ENCODE peak calls at places on chromosomes 2 and 18, in eight cellular contexts. One of them, this sample, is unnamed.

GRCh38 chr2:9197916-9198315 is 8.7 kb upstream of the ASAP2 start:
- DNase-seq in DMS 273 treated with DMSO at 0.1 percent for 48 hours: no peak
- DNase-seq in midbrain: no peak
- DNase-seq in M059J: peak
- DNase-seq in body of pancreas: no peak
- DNase-seq in omental fat pad: no peak
- DNase-seq in stimulated activated naive CD4-positive, alpha-beta T cell: no peak
- DNase-seq in cardiac muscle cell: no peak
- DNase-seq in this sample: no peak

GRCh38 chr2:36781907-36782635 is 85.6 kb downstream of the VIT start:
- DNase-seq in DMS 273 treated with DMSO at 0.1 percent for 48 hours: no peak
- DNase-seq in midbrain: no peak
- DNase-seq in M059J: no peak
- DNase-seq in body of pancreas: no peak
- DNase-seq in omental fat pad: no peak
- DNase-seq in stimulated activated naive CD4-positive, alpha-beta T cell: no peak
- DNase-seq in cardiac muscle cell: peak
- DNase-seq in this sample: no peak

GRCh38 chr2:168732506-168732905 is 69.9 kb upstream of the NOSTRIN start:
- DNase-seq in DMS 273 treated with DMSO at 0.1 percent for 48 hours: no peak
- DNase-seq in midbrain: no peak
- DNase-seq in M059J: no peak
- DNase-seq in body of pancreas: no peak
- DNase-seq in omental fat pad: no peak
- DNase-seq in stimulated activated naive CD4-positive, alpha-beta T cell: no peak
- DNase-seq in cardiac muscle cell: no peak
- DNase-seq in this sample: no peak

GRCh38 chr18:9941108-9941507 is 27.3 kb downstream of the VAPA start:
- DNase-seq in DMS 273 treated with DMSO at 0.1 percent for 48 hours: no peak
- DNase-seq in midbrain: peak
- DNase-seq in M059J: no peak
- DNase-seq in body of pancreas: no peak
- DNase-seq in omental fat pad: no peak
- DNase-seq in stimulated activated naive CD4-positive, alpha-beta T cell: no peak
- DNase-seq in cardiac muscle cell: no peak
- DNase-seq in this sample: no peak

GRCh38 chr2:133247613-133248012 is 320.6 kb downstream of the NCKAP5 start:
- DNase-seq in DMS 273 treated with DMSO at 0.1 percent for 48 hours: no peak
- DNase-seq in midbrain: peak
- DNase-seq in M059J: no peak
- DNase-seq in body of pancreas: no peak
- DNase-seq in omental fat pad: no peak
- DNase-seq in stimulated activated naive CD4-positive, alpha-beta T cell: no peak
- DNase-seq in cardiac muscle cell: no peak
- DNase-seq in this sample: no peak

GRCh38 chr18:48171490-48172188 is 237.5 kb downstream of the ZBTB7C start:
- DNase-seq in DMS 273 treated with DMSO at 0.1 percent for 48 hours: no peak
- DNase-seq in midbrain: no peak
- DNase-seq in M059J: no peak
- DNase-seq in body of pancreas: no peak
- DNase-seq in omental fat pad: no peak
- DNase-seq in stimulated activated naive CD4-positive, alpha-beta T cell: no peak
- DNase-seq in cardiac muscle cell: no peak
- DNase-seq in this sample: no peak

GRCh38 chr2:151306621-151307020 is 17.2 kb upstream of the NMI start:
- DNase-seq in DMS 273 treated with DMSO at 0.1 percent for 48 hours: no peak
- DNase-seq in midbrain: no peak
- DNase-seq in M059J: peak
- DNase-seq in body of pancreas: no peak
- DNase-seq in omental fat pad: no peak
- DNase-seq in stimulated activated naive CD4-positive, alpha-beta T cell: no peak
- DNase-seq in cardiac muscle cell: peak
- DNase-seq in this sample: no peak

GRCh38 chr2:12504443-12504842 is 212.3 kb upstream of the TRIB2 start:
- DNase-seq in DMS 273 treated with DMSO at 0.1 percent for 48 hours: no peak
- DNase-seq in midbrain: no peak
- DNase-seq in M059J: peak
- DNase-seq in body of pancreas: no peak
- DNase-seq in omental fat pad: no peak
- DNase-seq in stimulated activated naive CD4-positive, alpha-beta T cell: no peak
- DNase-seq in cardiac muscle cell: no peak
- DNase-seq in this sample: no peak

GRCh38 chr2:41710944-41711343 is 336.9 kb upstream of the PKDCC start:
- DNase-seq in DMS 273 treated with DMSO at 0.1 percent for 48 hours: no peak
- DNase-seq in midbrain: no peak
- DNase-seq in M059J: peak
- DNase-seq in body of pancreas: no peak
- DNase-seq in omental fat pad: no peak
- DNase-seq in stimulated activated naive CD4-positive, alpha-beta T cell: no peak
- DNase-seq in cardiac muscle cell: peak
- DNase-seq in this sample: no peak

GRCh38 chr2:239261796-239262475 is 138.9 kb downstream of the HDAC4 start:
- DNase-seq in DMS 273 treated with DMSO at 0.1 percent for 48 hours: no peak
- DNase-seq in midbrain: no peak
- DNase-seq in M059J: no peak
- DNase-seq in body of pancreas: no peak
- DNase-seq in omental fat pad: no peak
- DNase-seq in stimulated activated naive CD4-positive, alpha-beta T cell: no peak
- DNase-seq in cardiac muscle cell: no peak
- DNase-seq in this sample: no peak

GRCh38 chr2:221447310-221447709 is 124.8 kb downstream of the EPHA4 start:
- DNase-seq in DMS 273 treated with DMSO at 0.1 percent for 48 hours: no peak
- DNase-seq in midbrain: no peak
- DNase-seq in M059J: no peak
- DNase-seq in body of pancreas: no peak
- DNase-seq in omental fat pad: no peak
- DNase-seq in stimulated activated naive CD4-positive, alpha-beta T cell: no peak
- DNase-seq in cardiac muscle cell: peak
- DNase-seq in this sample: no peak

GRCh38 chr2:35293261-35293660 is 1062.3 kb upstream of the CRIM1 start:
- DNase-seq in DMS 273 treated with DMSO at 0.1 percent for 48 hours: no peak
- DNase-seq in midbrain: no peak
- DNase-seq in M059J: no peak
- DNase-seq in body of pancreas: no peak
- DNase-seq in omental fat pad: no peak
- DNase-seq in stimulated activated naive CD4-positive, alpha-beta T cell: no peak
- DNase-seq in cardiac muscle cell: no peak
- DNase-seq in this sample: no peak

GRCh38 chr2:181627545-181627944 is 29.4 kb downstream of the CERKL start:
- DNase-seq in DMS 273 treated with DMSO at 0.1 percent for 48 hours: peak
- DNase-seq in midbrain: no peak
- DNase-seq in M059J: peak
- DNase-seq in body of pancreas: no peak
- DNase-seq in omental fat pad: no peak
- DNase-seq in stimulated activated naive CD4-positive, alpha-beta T cell: no peak
- DNase-seq in cardiac muscle cell: peak
- DNase-seq in this sample: no peak

GRCh38 chr18:13295894-13296293 is 77.3 kb downstream of the LDLRAD4 start:
- DNase-seq in DMS 273 treated with DMSO at 0.1 percent for 48 hours: no peak
- DNase-seq in midbrain: no peak
- DNase-seq in M059J: no peak
- DNase-seq in body of pancreas: no peak
- DNase-seq in omental fat pad: no peak
- DNase-seq in stimulated activated naive CD4-positive, alpha-beta T cell: no peak
- DNase-seq in cardiac muscle cell: no peak
- DNase-seq in this sample: no peak

GRCh38 chr2:69608109-69608508 is 35.4 kb downstream of the AAK1 start:
- DNase-seq in DMS 273 treated with DMSO at 0.1 percent for 48 hours: no peak
- DNase-seq in midbrain: no peak
- DNase-seq in M059J: no peak
- DNase-seq in body of pancreas: no peak
- DNase-seq in omental fat pad: no peak
- DNase-seq in stimulated activated naive CD4-positive, alpha-beta T cell: no peak
- DNase-seq in cardiac muscle cell: no peak
- DNase-seq in this sample: no peak

GRCh38 chr2:102107741-102108070 is 34.8 kb upstream of the IL1R1 start:
- DNase-seq in DMS 273 treated with DMSO at 0.1 percent for 48 hours: no peak
- DNase-seq in midbrain: no peak
- DNase-seq in M059J: peak
- DNase-seq in body of pancreas: no peak
- DNase-seq in omental fat pad: no peak
- DNase-seq in stimulated activated naive CD4-positive, alpha-beta T cell: no peak
- DNase-seq in cardiac muscle cell: peak
- DNase-seq in this sample: no peak

GRCh38 chr18:35822431-35822830 is 150.0 kb upstream of the RMP24 start:
- DNase-seq in DMS 273 treated with DMSO at 0.1 percent for 48 hours: no peak
- DNase-seq in midbrain: no peak
- DNase-seq in M059J: no peak
- DNase-seq in body of pancreas: no peak
- DNase-seq in omental fat pad: no peak
- DNase-seq in stimulated activated naive CD4-positive, alpha-beta T cell: no peak
- DNase-seq in cardiac muscle cell: peak
- DNase-seq in this sample: no peak

GRCh38 chr18:61893304-61893970 is 630 bp upstream of the RNF152 start:
- DNase-seq in DMS 273 treated with DMSO at 0.1 percent for 48 hours: no peak
- DNase-seq in midbrain: peak
- DNase-seq in M059J: peak
- DNase-seq in body of pancreas: peak
- DNase-seq in omental fat pad: no peak
- DNase-seq in stimulated activated naive CD4-positive, alpha-beta T cell: no peak
- DNase-seq in cardiac muscle cell: peak
- DNase-seq in this sample: no peak

GRCh38 chr2:52884971-52885370 is 882.6 kb upstream of the CHAC2 start:
- DNase-seq in DMS 273 treated with DMSO at 0.1 percent for 48 hours: peak
- DNase-seq in midbrain: no peak
- DNase-seq in M059J: no peak
- DNase-seq in body of pancreas: no peak
- DNase-seq in omental fat pad: no peak
- DNase-seq in stimulated activated naive CD4-positive, alpha-beta T cell: no peak
- DNase-seq in cardiac muscle cell: no peak
- DNase-seq in this sample: no peak

GRCh38 chr2:169819106-169819505 is 5.6 kb downstream of the METTL5 start:
- DNase-seq in DMS 273 treated with DMSO at 0.1 percent for 48 hours: no peak
- DNase-seq in midbrain: no peak
- DNase-seq in M059J: no peak
- DNase-seq in body of pancreas: no peak
- DNase-seq in omental fat pad: no peak
- DNase-seq in stimulated activated naive CD4-positive, alpha-beta T cell: no peak
- DNase-seq in cardiac muscle cell: peak
- DNase-seq in this sample: no peak

GRCh38 chr2:203019142-203019541 is 4.5 kb downstream of the NBEAL1 start:
- DNase-seq in DMS 273 treated with DMSO at 0.1 percent for 48 hours: no peak
- DNase-seq in midbrain: no peak
- DNase-seq in M059J: no peak
- DNase-seq in body of pancreas: no peak
- DNase-seq in omental fat pad: no peak
- DNase-seq in stimulated activated naive CD4-positive, alpha-beta T cell: no peak
- DNase-seq in cardiac muscle cell: no peak
- DNase-seq in this sample: no peak

GRCh38 chr2:217459675-217460405 is 543.0 kb downstream of the TNS1 start:
- DNase-seq in DMS 273 treated with DMSO at 0.1 percent for 48 hours: no peak
- DNase-seq in midbrain: no peak
- DNase-seq in M059J: peak
- DNase-seq in body of pancreas: no peak
- DNase-seq in omental fat pad: no peak
- DNase-seq in stimulated activated naive CD4-positive, alpha-beta T cell: no peak
- DNase-seq in cardiac muscle cell: no peak
- DNase-seq in this sample: no peak

GRCh38 chr2:96917008-96917575 is 47.2 kb upstream of the SEMA4C start:
- DNase-seq in DMS 273 treated with DMSO at 0.1 percent for 48 hours: no peak
- DNase-seq in midbrain: no peak
- DNase-seq in M059J: no peak
- DNase-seq in body of pancreas: no peak
- DNase-seq in omental fat pad: no peak
- DNase-seq in stimulated activated naive CD4-positive, alpha-beta T cell: no peak
- DNase-seq in cardiac muscle cell: no peak
- DNase-seq in this sample: no peak

GRCh38 chr2:68317971-68318685 is 1.6 kb downstream of the CNRIP1 start:
- DNase-seq in DMS 273 treated with DMSO at 0.1 percent for 48 hours: no peak
- DNase-seq in midbrain: no peak
- DNase-seq in M059J: no peak
- DNase-seq in body of pancreas: no peak
- DNase-seq in omental fat pad: no peak
- DNase-seq in stimulated activated naive CD4-positive, alpha-beta T cell: no peak
- DNase-seq in cardiac muscle cell: no peak
- DNase-seq in this sample: no peak

GRCh38 chr2:4140284-4140962 is 437.0 kb downstream of the DCDC2C start:
- DNase-seq in DMS 273 treated with DMSO at 0.1 percent for 48 hours: no peak
- DNase-seq in midbrain: no peak
- DNase-seq in M059J: no peak
- DNase-seq in body of pancreas: peak
- DNase-seq in omental fat pad: no peak
- DNase-seq in stimulated activated naive CD4-positive, alpha-beta T cell: no peak
- DNase-seq in cardiac muscle cell: no peak
- DNase-seq in this sample: no peak

GRCh38 chr18:24482826-24483225 is 22.4 kb downstream of the HRH4 start:
- DNase-seq in DMS 273 treated with DMSO at 0.1 percent for 48 hours: no peak
- DNase-seq in midbrain: no peak
- DNase-seq in M059J: no peak
- DNase-seq in body of pancreas: no peak
- DNase-seq in omental fat pad: no peak
- DNase-seq in stimulated activated naive CD4-positive, alpha-beta T cell: no peak
- DNase-seq in cardiac muscle cell: no peak
- DNase-seq in this sample: no peak

GRCh38 chr2:37795938-37796337 is 124.5 kb upstream of the CDC42EP3 start:
- DNase-seq in DMS 273 treated with DMSO at 0.1 percent for 48 hours: no peak
- DNase-seq in midbrain: no peak
- DNase-seq in M059J: peak
- DNase-seq in body of pancreas: no peak
- DNase-seq in omental fat pad: no peak
- DNase-seq in stimulated activated naive CD4-positive, alpha-beta T cell: no peak
- DNase-seq in cardiac muscle cell: no peak
- DNase-seq in this sample: no peak

GRCh38 chr2:74472945-74473258 is 422 bp upstream of the MRPL53 start:
- DNase-seq in DMS 273 treated with DMSO at 0.1 percent for 48 hours: no peak
- DNase-seq in midbrain: no peak
- DNase-seq in M059J: no peak
- DNase-seq in body of pancreas: no peak
- DNase-seq in omental fat pad: no peak
- DNase-seq in stimulated activated naive CD4-positive, alpha-beta T cell: no peak
- DNase-seq in cardiac muscle cell: no peak
- DNase-seq in this sample: no peak

GRCh38 chr2:224328798-224329197 is 73.1 kb downstream of the FAM124B start:
- DNase-seq in DMS 273 treated with DMSO at 0.1 percent for 48 hours: no peak
- DNase-seq in midbrain: no peak
- DNase-seq in M059J: no peak
- DNase-seq in body of pancreas: no peak
- DNase-seq in omental fat pad: no peak
- DNase-seq in stimulated activated naive CD4-positive, alpha-beta T cell: no peak
- DNase-seq in cardiac muscle cell: no peak
- DNase-seq in this sample: no peak

GRCh38 chr2:11342561-11343343 is 1.7 kb downstream of the ROCK2 start:
- DNase-seq in DMS 273 treated with DMSO at 0.1 percent for 48 hours: peak
- DNase-seq in midbrain: no peak
- DNase-seq in M059J: peak
- DNase-seq in body of pancreas: peak
- DNase-seq in omental fat pad: no peak
- DNase-seq in stimulated activated naive CD4-positive, alpha-beta T cell: no peak
- DNase-seq in cardiac muscle cell: peak
- DNase-seq in this sample: no peak

GRCh38 chr2:236938126-236938525 is 147.6 kb upstream of the COPS8 start:
- DNase-seq in DMS 273 treated with DMSO at 0.1 percent for 48 hours: no peak
- DNase-seq in midbrain: no peak
- DNase-seq in M059J: no peak
- DNase-seq in body of pancreas: no peak
- DNase-seq in omental fat pad: no peak
- DNase-seq in stimulated activated naive CD4-positive, alpha-beta T cell: no peak
- DNase-seq in cardiac muscle cell: no peak
- DNase-seq in this sample: peak

GRCh38 chr2:41414486-41415230 is 633.2 kb upstream of the PKDCC start:
- DNase-seq in DMS 273 treated with DMSO at 0.1 percent for 48 hours: peak
- DNase-seq in midbrain: no peak
- DNase-seq in M059J: peak
- DNase-seq in body of pancreas: no peak
- DNase-seq in omental fat pad: no peak
- DNase-seq in stimulated activated naive CD4-positive, alpha-beta T cell: no peak
- DNase-seq in cardiac muscle cell: peak
- DNase-seq in this sample: no peak

GRCh38 chr18:3960142-3960541 is 495.0 kb downstream of the DLGAP1 start:
- DNase-seq in DMS 273 treated with DMSO at 0.1 percent for 48 hours: no peak
- DNase-seq in midbrain: no peak
- DNase-seq in M059J: no peak
- DNase-seq in body of pancreas: no peak
- DNase-seq in omental fat pad: no peak
- DNase-seq in stimulated activated naive CD4-positive, alpha-beta T cell: no peak
- DNase-seq in cardiac muscle cell: no peak
- DNase-seq in this sample: no peak

GRCh38 chr2:111705711-111706323 is 178.2 kb downstream of the ANAPC1 start:
- DNase-seq in DMS 273 treated with DMSO at 0.1 percent for 48 hours: no peak
- DNase-seq in midbrain: no peak
- DNase-seq in M059J: peak
- DNase-seq in body of pancreas: no peak
- DNase-seq in omental fat pad: no peak
- DNase-seq in stimulated activated naive CD4-positive, alpha-beta T cell: no peak
- DNase-seq in cardiac muscle cell: peak
- DNase-seq in this sample: no peak

This sample was measured in right atrium auricular region.